ENCODE peak calls at places on chromosomes 12 and 14, in ten cellular contexts. O is A549, G is body of pancreas, C is tibial nerve, S is HCT116, X is endothelial cell of umbilical vein, R is suprapubic skin, Y is Peyer's patch, U is transverse colon, H is testis. W is an unnamed sample.

GRCh38 chr12:21677622-21678277 is 20.1 kb upstream of the LDHB start:
- DNase-seq in G (no peak), O (no peak), Y (no peak), H (no peak), S (no peak), R (no peak), U (no peak), X (no peak), C (no peak), W (no peak)

GRCh38 chr12:118714051-118714460 is 267.3 kb upstream of the SRRM4 start:
- DNase-seq in Y (no peak), C (no peak), G (peak; percentile 20), X (no peak), O (peak; percentile 13), R (no peak), S (peak; percentile 34), H (peak; percentile 55), U (peak; percentile 27), W (no peak)

GRCh38 chr12:57241556-57242310 is 9.3 kb downstream of the STAC3 start:
- DNase-seq in G (no peak), R (peak; percentile 63), X (no peak), U (no peak), S (no peak), H (no peak), Y (no peak), O (no peak), C (no peak), W (no peak)

GRCh38 chr12:87866602-87867292 is 162.5 kb downstream of the C12orf50 start:
- DNase-seq in S (peak; percentile 12), H (no peak), G (no peak), Y (no peak), C (no peak), O (no peak), X (peak; percentile 9), R (no peak), U (no peak), W (no peak)

GRCh38 chr14:96639550-96639949 is 137.4 kb downstream of the PAPOLA start:
- DNase-seq in G (no peak), H (no peak), O (no peak), C (no peak), S (no peak), U (no peak), Y (no peak), R (no peak), X (no peak), W (no peak)

GRCh38 chr12:60494249-60494648 is 898.4 kb downstream of the SLC16A7 start:
- DNase-seq in G (no peak), H (no peak), S (peak; percentile 31), O (peak; percentile 3), R (no peak), C (no peak), X (peak; percentile 66), Y (no peak), U (no peak), W (no peak)

GRCh38 chr14:31559939-31560338 is 1.3 kb upstream of the NUBPL start:
- DNase-seq in C (no peak), O (no peak), X (no peak), U (no peak), Y (no peak), G (no peak), R (no peak), H (no peak), S (no peak), W (no peak)

GRCh38 chr12:88258396-88258795 is 116.3 kb downstream of the TMTC3 start:
- DNase-seq in H (no peak), O (no peak), S (no peak), Y (no peak), G (no peak), C (no peak), R (no peak), U (no peak), X (no peak), W (no peak)

GRCh38 chr14:105490318-105490571 is 801 bp upstream of the TEDC1 start:
- DNase-seq in G (no peak), C (no peak), X (no peak), H (no peak), R (no peak), U (peak; percentile 47), S (no peak), O (no peak), Y (no peak), W (no peak)

GRCh38 chr14:105491366-105492006 is 440 bp downstream of the TEDC1 start:
- DNase-seq in C (no peak), R (peak; percentile 95), X (peak; percentile 65), O (peak; percentile 78), G (peak; percentile 58), H (peak; percentile 83), U (peak; percentile 83), Y (peak; percentile 58), S (peak; percentile 68), W (no peak)

GRCh38 chr14:105492051-105492965 is 1.3 kb downstream of the TEDC1 start:
- DNase-seq in X (no peak), H (no peak), O (no peak), Y (no peak), S (no peak), G (peak; percentile 22), C (no peak), R (peak; percentile 85), U (no peak), W (no peak)

GRCh38 chr14:105489607-105490317 is 1.3 kb upstream of the TEDC1 start:
- DNase-seq in X (peak; percentile 85), Y (peak; percentile 92), G (peak; percentile 92), U (peak; percentile 93), H (peak; percentile 90), R (peak; percentile 95), O (peak; percentile 78), C (peak; percentile 82), S (peak; percentile 85), W (peak; percentile 90)

DNA sequence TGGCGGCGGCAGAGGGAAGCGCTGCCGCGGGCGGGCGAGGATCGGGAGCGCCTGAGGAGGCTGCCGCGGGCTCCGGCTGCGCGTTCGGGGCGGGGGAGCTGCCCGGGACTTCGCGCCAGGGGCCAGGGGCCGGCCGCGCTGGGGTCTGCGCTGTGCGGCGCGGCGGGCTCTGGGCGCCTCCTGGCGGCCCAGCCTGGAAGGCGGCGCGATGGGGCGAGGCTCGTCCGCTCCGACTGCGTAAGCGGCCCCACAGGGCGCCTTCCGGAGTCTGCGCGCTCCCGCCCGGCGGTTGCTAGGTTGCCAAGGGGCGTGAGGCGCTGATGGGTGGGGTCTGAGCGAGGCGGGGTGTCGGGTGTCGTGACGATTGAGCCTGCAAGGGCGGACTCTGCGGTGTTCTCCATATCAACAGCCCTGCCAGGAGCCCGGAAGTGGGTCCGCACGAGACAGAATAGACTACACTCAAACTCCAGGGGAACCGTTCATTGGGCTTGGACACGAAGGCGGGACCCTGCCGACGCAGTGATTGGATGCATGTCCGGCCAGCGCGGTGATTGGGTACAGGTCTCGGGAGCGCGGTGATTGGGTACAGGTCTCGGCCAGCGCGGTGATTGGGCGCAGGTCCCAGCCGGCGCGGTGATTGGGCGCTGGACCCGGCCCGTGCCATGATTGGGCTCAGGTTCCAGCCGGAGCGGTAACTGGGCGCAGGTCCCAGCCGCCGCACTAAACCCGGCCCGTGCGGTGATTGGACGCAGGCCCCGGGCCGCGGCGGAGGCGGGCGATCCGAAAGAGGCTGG is at the start of gene TEDC1:
- DNase-seq in H (peak; percentile 100), U (peak; percentile 99), O (peak; percentile 96), C (peak; percentile 100), S (peak; percentile 100), X (peak; percentile 100), R (peak; percentile 100), G (peak; percentile 100), Y (peak; percentile 99), W (peak; percentile 100)
- TF ChIP-seq POLR2A in H (no peak), U (peak; percentile 75), O (no peak), C (peak; percentile 63), S (peak; percentile 70), X (peak; percentile 75), R (peak; percentile 41), G (peak; percentile 64), Y (peak; percentile 36), W (peak; percentile 72)

GRCh38 chr14:75238728-75239455 is 39.7 kb upstream of the FOS start:
- DNase-seq in O (no peak), Y (no peak), C (no peak), X (no peak), G (peak; percentile 59), U (no peak), S (no peak), R (no peak), H (no peak), W (peak; percentile 24)

GRCh38 chr14:75236897-75237296 is 41.7 kb upstream of the FOS start:
- DNase-seq in S (no peak), R (no peak), X (no peak), O (no peak), U (no peak), Y (no peak), G (no peak), C (no peak), H (no peak), W (no peak)

GRCh38 chr14:75242546-75243273 is 35.9 kb upstream of the FOS start:
- DNase-seq in U (peak; percentile 48), H (peak; percentile 50), G (no peak), S (no peak), Y (no peak), X (no peak), C (no peak), O (no peak), R (no peak), W (peak; percentile 63)

GRCh38 chr14:75244121-75244520 is 34.5 kb upstream of the FOS start:
- DNase-seq in O (no peak), Y (no peak), X (no peak), U (no peak), S (no peak), H (no peak), C (no peak), R (no peak), G (no peak), W (no peak)

GRCh38 chr14:75240781-75241180 is 37.8 kb upstream of the FOS start:
- DNase-seq in Y (no peak), S (no peak), H (no peak), X (no peak), O (no peak), C (no peak), R (no peak), U (no peak), G (no peak), W (no peak)
- H3K4me1 ChIP-seq in Y (no peaks in the 10 kb centered on the region), S (no peaks in the 10 kb centered on the region), H (peaks cover 37% of the 10 kb centered on the region), X (peaks cover 6% of the 10 kb centered on the region), O (peaks cover 8% of the 10 kb centered on the region), C (peaks cover 41% of the 10 kb centered on the region), R (peaks cover 34% of the 10 kb centered on the region), U (peaks cover 31% of the 10 kb centered on the region), G (peaks cover 4% of the 10 kb centered on the region), W (no peaks in the 10 kb centered on the region)

GRCh38 chr12:124909831-124910560 is 4.5 kb downstream of the UBC start:
- DNase-seq in U (no peak), C (no peak), Y (no peak), X (no peak), R (no peak), O (no peak), G (peak; percentile 35), S (no peak), H (no peak), W (no peak)
- TF ChIP-seq POLR2A in U (peak; percentile 3), C (no peak), Y (peak; percentile 5), X (peak; percentile 53), R (no peak), O (peak; percentile 42), G (no peak), S (no peak), H (no peak), W (no peak)

DNA sequence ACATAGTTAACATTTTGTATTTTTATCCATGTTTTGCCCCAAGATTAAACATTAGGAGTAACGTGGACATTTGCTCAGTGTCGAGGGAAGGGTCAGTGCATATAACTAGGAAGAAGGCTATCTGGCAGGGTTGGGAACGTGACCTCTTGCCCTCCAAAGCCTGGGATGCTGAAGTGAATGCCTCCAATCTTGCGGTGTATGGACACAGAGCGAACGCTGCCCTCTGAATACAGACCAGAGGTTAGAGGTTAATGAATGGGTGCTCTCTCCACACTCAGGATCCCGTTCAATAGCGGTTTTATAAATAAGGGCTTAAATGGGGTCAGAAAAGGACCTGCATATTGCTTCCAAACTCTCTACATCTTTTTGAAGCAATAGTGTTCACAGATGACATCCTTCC is 14.3 kb downstream of the FBXL14 start:
- DNase-seq in G (no peak), R (no peak), S (no peak), Y (no peak), O (no peak), H (no peak), U (no peak), C (no peak), X (no peak), W (no peak)
- H3K4me1 ChIP-seq in G (peaks cover 31% of the 10 kb centered on the region), R (peaks cover 20% of the 10 kb centered on the region), S (peaks cover 4% of the 10 kb centered on the region), Y (no peaks in the 10 kb centered on the region), O (peaks cover 4% of the 10 kb centered on the region), H (peaks cover 31% of the 10 kb centered on the region), U (peaks cover 48% of the 10 kb centered on the region), C (peaks cover 46% of the 10 kb centered on the region), X (peaks cover 6% of the 10 kb centered on the region), W (no peaks in the 10 kb centered on the region)

W was measured in prostate gland.